ENCODE peak calls at places on chromosomes 11 and 22, in nine cellular contexts. One of them, this sample, is unnamed.

GRCh38 chr11:110173775-110174644 is 80.8 kb downstream of the ZC3H12C start:
- DNase-seq in upper lobe of left lung: peak; percentile 71
- DNase-seq in psoas muscle: peak; percentile 76
- DNase-seq in cardiac muscle cell: peak; percentile 80
- DNase-seq in uterus: peak; percentile 50
- DNase-seq in pancreas: peak; percentile 68
- DNase-seq in bronchial epithelial cell: peak; percentile 73
- DNase-seq in neural progenitor cell: peak; percentile 85
- DNase-seq in PC-9: peak; percentile 62
- DNase-seq in this sample: peak; percentile 89

GRCh38 chr11:1567052-1567720 is 4.9 kb downstream of the DUSP8 start:
- DNase-seq in upper lobe of left lung: no peak
- DNase-seq in psoas muscle: no peak
- DNase-seq in cardiac muscle cell: no peak
- DNase-seq in uterus: no peak
- DNase-seq in pancreas: peak; percentile 56
- DNase-seq in bronchial epithelial cell: no peak
- DNase-seq in neural progenitor cell: no peak
- DNase-seq in PC-9: no peak
- DNase-seq in this sample: peak; percentile 55

GRCh38 chr11:8033791-8034585 is 46.9 kb downstream of the EIF3F start:
- DNase-seq in upper lobe of left lung: no peak
- DNase-seq in psoas muscle: no peak
- DNase-seq in cardiac muscle cell: no peak
- DNase-seq in uterus: no peak
- DNase-seq in pancreas: no peak
- DNase-seq in bronchial epithelial cell: no peak
- DNase-seq in neural progenitor cell: no peak
- DNase-seq in PC-9: no peak
- DNase-seq in this sample: no peak

GRCh38 chr11:28833670-28834069 is 725.5 kb downstream of the METTL15 start:
- DNase-seq in upper lobe of left lung: no peak
- DNase-seq in psoas muscle: no peak
- DNase-seq in cardiac muscle cell: no peak
- DNase-seq in uterus: no peak
- DNase-seq in pancreas: no peak
- DNase-seq in bronchial epithelial cell: peak; percentile 94
- DNase-seq in neural progenitor cell: no peak
- DNase-seq in PC-9: peak; percentile 26
- DNase-seq in this sample: no peak

GRCh38 chr11:65645710-65646109 is 7.8 kb downstream of the SIPA1 start:
- DNase-seq in upper lobe of left lung: no peak
- DNase-seq in psoas muscle: no peak
- DNase-seq in cardiac muscle cell: no peak
- DNase-seq in uterus: no peak
- DNase-seq in pancreas: peak; percentile 26
- DNase-seq in bronchial epithelial cell: no peak
- DNase-seq in neural progenitor cell: no peak
- DNase-seq in PC-9: no peak
- DNase-seq in this sample: no peak

GRCh38 chr22:28013611-28014010 is 94.6 kb upstream of the PITPNB start:
- DNase-seq in upper lobe of left lung: no peak
- DNase-seq in psoas muscle: peak; percentile 32
- DNase-seq in cardiac muscle cell: no peak
- DNase-seq in uterus: no peak
- DNase-seq in pancreas: peak; percentile 8
- DNase-seq in bronchial epithelial cell: no peak
- DNase-seq in neural progenitor cell: no peak
- DNase-seq in PC-9: no peak
- DNase-seq in this sample: no peak

GRCh38 chr11:32109138-32109537 is 18.3 kb downstream of the RCN1 start:
- DNase-seq in upper lobe of left lung: no peak
- DNase-seq in psoas muscle: no peak
- DNase-seq in cardiac muscle cell: no peak
- DNase-seq in uterus: no peak
- DNase-seq in pancreas: no peak
- DNase-seq in bronchial epithelial cell: peak; percentile 91
- DNase-seq in neural progenitor cell: no peak
- DNase-seq in PC-9: peak; percentile 42
- DNase-seq in this sample: no peak

GRCh38 chr11:119447664-119448242 is 24.8 kb upstream of the THY1 start:
- DNase-seq in upper lobe of left lung: no peak
- DNase-seq in psoas muscle: no peak
- DNase-seq in cardiac muscle cell: no peak
- DNase-seq in uterus: no peak
- DNase-seq in pancreas: no peak
- DNase-seq in bronchial epithelial cell: peak; percentile 86
- DNase-seq in neural progenitor cell: no peak
- DNase-seq in PC-9: no peak
- DNase-seq in this sample: no peak

GRCh38 chr11:65594991-65595920 is at the start of gene KCNK7:
- DNase-seq in upper lobe of left lung: no peak
- DNase-seq in psoas muscle: peak; percentile 59
- DNase-seq in cardiac muscle cell: no peak
- DNase-seq in uterus: no peak
- DNase-seq in pancreas: peak; percentile 40
- DNase-seq in bronchial epithelial cell: no peak
- DNase-seq in neural progenitor cell: no peak
- DNase-seq in PC-9: peak; percentile 29
- DNase-seq in this sample: no peak

GRCh38 chr22:31193092-31193491 is 19.0 kb upstream of the LIMK2 start:
- DNase-seq in upper lobe of left lung: no peak
- DNase-seq in psoas muscle: no peak
- DNase-seq in cardiac muscle cell: peak; percentile 47
- DNase-seq in uterus: no peak
- DNase-seq in pancreas: no peak
- DNase-seq in bronchial epithelial cell: no peak
- DNase-seq in neural progenitor cell: no peak
- DNase-seq in PC-9: no peak
- DNase-seq in this sample: no peak

GRCh38 chr11:79362821-79363220 is 78.0 kb downstream of the TENM4 start:
- DNase-seq in upper lobe of left lung: no peak
- DNase-seq in psoas muscle: no peak
- DNase-seq in cardiac muscle cell: no peak
- DNase-seq in uterus: no peak
- DNase-seq in pancreas: no peak
- DNase-seq in bronchial epithelial cell: peak; percentile 75
- DNase-seq in neural progenitor cell: no peak
- DNase-seq in PC-9: no peak
- DNase-seq in this sample: no peak

GRCh38 chr11:313787-314547 is at the start of gene IFITM1:
- DNase-seq in upper lobe of left lung: no peak
- DNase-seq in psoas muscle: peak; percentile 52
- DNase-seq in cardiac muscle cell: peak; percentile 72
- DNase-seq in uterus: no peak
- DNase-seq in pancreas: peak; percentile 21
- DNase-seq in bronchial epithelial cell: peak; percentile 70
- DNase-seq in neural progenitor cell: peak; percentile 60
- DNase-seq in PC-9: no peak
- DNase-seq in this sample: no peak

GRCh38 chr22:44428941-44429615 is 69.0 kb downstream of the RTL6 start:
- DNase-seq in upper lobe of left lung: no peak
- DNase-seq in psoas muscle: no peak
- DNase-seq in cardiac muscle cell: no peak
- DNase-seq in uterus: no peak
- DNase-seq in pancreas: no peak
- DNase-seq in bronchial epithelial cell: no peak
- DNase-seq in neural progenitor cell: no peak
- DNase-seq in PC-9: no peak
- DNase-seq in this sample: no peak

GRCh38 chr22:42472671-42473070 is 40.5 kb upstream of the NFAM1 start:
- DNase-seq in upper lobe of left lung: no peak
- DNase-seq in psoas muscle: no peak
- DNase-seq in cardiac muscle cell: no peak
- DNase-seq in uterus: no peak
- DNase-seq in pancreas: no peak
- DNase-seq in bronchial epithelial cell: no peak
- DNase-seq in neural progenitor cell: no peak
- DNase-seq in PC-9: no peak
- DNase-seq in this sample: no peak

GRCh38 chr11:117836077-117836960 is 11.8 kb upstream of the FXYD2 start:
- DNase-seq in upper lobe of left lung: no peak
- DNase-seq in psoas muscle: no peak
- DNase-seq in cardiac muscle cell: no peak
- DNase-seq in uterus: peak; percentile 11
- DNase-seq in pancreas: no peak
- DNase-seq in bronchial epithelial cell: no peak
- DNase-seq in neural progenitor cell: no peak
- DNase-seq in PC-9: no peak
- DNase-seq in this sample: no peak

GRCh38 chr11:116438651-116439479 is 333.9 kb downstream of the BUD13 start:
- DNase-seq in upper lobe of left lung: no peak
- DNase-seq in psoas muscle: no peak
- DNase-seq in cardiac muscle cell: no peak
- DNase-seq in uterus: no peak
- DNase-seq in pancreas: no peak
- DNase-seq in bronchial epithelial cell: no peak
- DNase-seq in neural progenitor cell: no peak
- DNase-seq in PC-9: no peak
- DNase-seq in this sample: no peak

GRCh38 chr11:128759597-128759996 is 65.7 kb downstream of the FLI1 start:
- DNase-seq in upper lobe of left lung: no peak
- DNase-seq in psoas muscle: no peak
- DNase-seq in cardiac muscle cell: no peak
- DNase-seq in uterus: no peak
- DNase-seq in pancreas: no peak
- DNase-seq in bronchial epithelial cell: no peak
- DNase-seq in neural progenitor cell: no peak
- DNase-seq in PC-9: no peak
- DNase-seq in this sample: no peak

GRCh38 chr11:109858152-109858551 is 235.0 kb upstream of the ZC3H12C start:
- DNase-seq in upper lobe of left lung: no peak
- DNase-seq in psoas muscle: no peak
- DNase-seq in cardiac muscle cell: peak; percentile 41
- DNase-seq in uterus: no peak
- DNase-seq in pancreas: no peak
- DNase-seq in bronchial epithelial cell: no peak
- DNase-seq in neural progenitor cell: no peak
- DNase-seq in PC-9: no peak
- DNase-seq in this sample: no peak

DNA sequence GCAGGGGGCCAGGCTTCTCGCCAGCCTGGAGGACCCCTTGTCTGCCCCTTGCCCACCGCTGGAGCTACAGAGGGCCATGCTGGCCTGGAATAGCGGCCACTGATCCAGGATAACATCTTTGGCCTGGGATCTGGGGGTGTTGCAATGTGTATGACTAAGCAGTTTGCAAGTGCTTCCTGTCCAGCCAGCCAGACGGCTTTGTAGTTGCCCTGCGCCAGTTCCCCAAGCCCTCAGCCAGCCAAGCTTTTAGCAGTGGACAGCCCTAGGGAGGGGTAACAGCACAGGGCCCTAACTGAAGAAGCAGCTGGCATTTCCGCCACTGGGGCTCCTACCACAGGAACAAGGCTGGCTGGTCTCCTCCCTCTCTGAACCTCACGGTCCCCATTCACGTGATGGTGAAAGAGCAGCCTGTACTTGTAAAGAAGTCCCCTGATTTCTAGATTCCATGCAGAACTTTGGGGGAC is 32.1 kb downstream of the UQCR10 start:
- DNase-seq in upper lobe of left lung: peak; percentile 97
- DNase-seq in psoas muscle: peak; percentile 97
- DNase-seq in cardiac muscle cell: no peak
- DNase-seq in uterus: peak; percentile 83
- DNase-seq in pancreas: peak; percentile 69
- DNase-seq in bronchial epithelial cell: peak; percentile 91
- DNase-seq in neural progenitor cell: no peak
- DNase-seq in PC-9: peak; percentile 90
- DNase-seq in this sample: peak; percentile 97
- H3K36me3 ChIP-seq in upper lobe of left lung: peaks cover 46% of the 10 kb centered on the region
- H3K36me3 ChIP-seq in psoas muscle: peaks cover 72% of the 10 kb centered on the region
- H3K36me3 ChIP-seq in cardiac muscle cell: peaks cover 14% of the 10 kb centered on the region
- H3K36me3 ChIP-seq in uterus: no peaks in the 10 kb centered on the region
- H3K36me3 ChIP-seq in pancreas: no peaks in the 10 kb centered on the region
- H3K36me3 ChIP-seq in bronchial epithelial cell: peaks cover 15% of the 10 kb centered on the region
- H3K36me3 ChIP-seq in neural progenitor cell: no peaks in the 10 kb centered on the region
- H3K36me3 ChIP-seq in PC-9: peaks cover 10% of the 10 kb centered on the region
- H3K36me3 ChIP-seq in this sample: peaks cover 46% of the 10 kb centered on the region

GRCh38 chr22:29302681-29303465 is 3.6 kb upstream of the GAS2L1 start:
- DNase-seq in upper lobe of left lung: peak; percentile 68
- DNase-seq in psoas muscle: peak; percentile 69
- DNase-seq in cardiac muscle cell: no peak
- DNase-seq in uterus: no peak
- DNase-seq in pancreas: peak; percentile 76
- DNase-seq in bronchial epithelial cell: no peak
- DNase-seq in neural progenitor cell: no peak
- DNase-seq in PC-9: no peak
- DNase-seq in this sample: peak; percentile 81
- TF ChIP-seq CTCF in upper lobe of left lung: no peak
- TF ChIP-seq CTCF in psoas muscle: no peak
- TF ChIP-seq CTCF in cardiac muscle cell: no peak
- TF ChIP-seq CTCF in uterus: no peak
- TF ChIP-seq CTCF in pancreas: no peak
- TF ChIP-seq CTCF in bronchial epithelial cell: no peak
- TF ChIP-seq CTCF in neural progenitor cell: no peak
- TF ChIP-seq CTCF in PC-9: no peak
- TF ChIP-seq CTCF in this sample: no peak

DNA sequence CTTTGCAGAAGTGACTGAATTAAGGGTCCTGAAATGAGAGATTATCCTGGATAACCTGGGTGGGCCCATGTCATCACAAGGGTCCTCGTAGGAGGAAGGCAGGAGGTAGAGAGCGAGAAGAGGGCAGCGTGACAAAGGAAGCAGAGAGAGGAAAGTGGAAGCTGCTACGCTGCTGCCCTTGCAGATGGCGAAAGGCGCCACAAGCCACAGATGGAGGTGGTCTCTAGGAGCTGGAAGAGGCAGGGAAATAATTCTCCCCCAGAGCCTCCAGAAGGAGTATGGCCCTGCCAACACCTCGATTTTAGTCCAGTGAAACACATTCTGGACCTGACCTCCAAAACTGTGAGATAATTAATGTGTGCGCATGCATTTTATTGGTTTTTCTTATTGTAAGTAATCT is 13.4 kb downstream of the TMEM184B start:
- DNase-seq in upper lobe of left lung: no peak
- DNase-seq in psoas muscle: no peak
- DNase-seq in cardiac muscle cell: no peak
- DNase-seq in uterus: no peak
- DNase-seq in pancreas: no peak
- DNase-seq in bronchial epithelial cell: no peak
- DNase-seq in neural progenitor cell: no peak
- DNase-seq in PC-9: no peak
- DNase-seq in this sample: no peak
- H3K36me3 ChIP-seq in upper lobe of left lung: no peaks in the 10 kb centered on the region
- H3K36me3 ChIP-seq in psoas muscle: peaks cover 10% of the 10 kb centered on the region
- H3K36me3 ChIP-seq in cardiac muscle cell: no peaks in the 10 kb centered on the region
- H3K36me3 ChIP-seq in uterus: no peaks in the 10 kb centered on the region
- H3K36me3 ChIP-seq in pancreas: no peaks in the 10 kb centered on the region
- H3K36me3 ChIP-seq in bronchial epithelial cell: peaks cover 9% of the 10 kb centered on the region
- H3K36me3 ChIP-seq in neural progenitor cell: no peaks in the 10 kb centered on the region
- H3K36me3 ChIP-seq in PC-9: peaks cover 7% of the 10 kb centered on the region
- H3K36me3 ChIP-seq in this sample: no peaks in the 10 kb centered on the region

DNA sequence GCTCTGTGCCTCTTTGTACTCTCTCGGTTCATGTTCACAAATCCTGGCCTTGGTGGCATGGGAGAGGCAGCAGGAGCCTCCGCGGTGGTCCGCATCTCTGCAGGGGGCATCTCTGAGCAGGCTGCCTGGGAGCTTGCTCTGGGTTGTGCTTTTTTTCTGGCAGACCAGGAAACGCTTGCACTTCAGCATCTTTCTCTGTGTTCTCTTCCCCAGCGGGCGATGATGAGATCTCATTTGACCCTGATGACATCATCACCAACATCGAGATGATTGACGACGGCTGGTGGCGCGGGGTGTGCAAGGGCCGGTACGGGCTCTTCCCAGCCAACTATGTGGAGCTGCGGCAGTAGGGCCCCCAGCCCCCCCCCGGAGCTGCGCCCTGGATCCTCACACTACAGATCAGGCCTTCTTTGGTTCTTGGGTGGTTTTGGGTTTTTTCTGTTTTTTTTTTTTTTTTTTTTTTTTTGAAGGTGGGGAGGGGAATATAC is 36.5 kb downstream of the CTTN start:
- DNase-seq in upper lobe of left lung: no peak
- DNase-seq in psoas muscle: no peak
- DNase-seq in cardiac muscle cell: no peak
- DNase-seq in uterus: no peak
- DNase-seq in pancreas: no peak
- DNase-seq in bronchial epithelial cell: no peak
- DNase-seq in neural progenitor cell: no peak
- DNase-seq in PC-9: no peak
- DNase-seq in this sample: no peak
- TF ChIP-seq CTCF in upper lobe of left lung: no peak
- TF ChIP-seq CTCF in psoas muscle: no peak
- TF ChIP-seq CTCF in cardiac muscle cell: no peak
- TF ChIP-seq CTCF in uterus: no peak
- TF ChIP-seq CTCF in pancreas: no peak
- TF ChIP-seq CTCF in bronchial epithelial cell: no peak
- TF ChIP-seq CTCF in neural progenitor cell: no peak
- TF ChIP-seq CTCF in PC-9: no peak
- TF ChIP-seq CTCF in this sample: no peak